ENCODE peak calls at places on chromosomes 1 and 21, in eight cellular contexts. One of them, this sample, is unnamed.
A peak's percentile ranks its signal among the peaks of the same experiment; 100 is the strongest.

GRCh38 chr1:54652172-54652571 is 10.6 kb downstream of the MROH7 start:
- ATAC-seq in effector memory CD8-positive, alpha-beta T cell: no peak
- ATAC-seq in upper lobe of right lung: peak; percentile 40
- ATAC-seq in A549: no peak
- ATAC-seq in activated naive CD8-positive, alpha-beta T cell treated with anti-CD3 and anti-CD28 coated beads, Interleukin-2, amount 50 U/mL, for 24 hours: no peak
- ATAC-seq in activated CD8-positive, alpha-beta T cell treated with anti-CD3 and anti-CD28 coated beads, Interleukin-2, amount 10 ng/mL, durations not matched to agents 7 days and 5 days: no peak
- ATAC-seq in naive B cell: no peak
- ATAC-seq in foreskin keratinocyte: no peak
- ATAC-seq in this sample: no peak

GRCh38 chr1:29304025-29304684 is 67.8 kb downstream of the PTPRU start:
- ATAC-seq in A549: no peak
- ATAC-seq in activated CD8-positive, alpha-beta T cell treated with anti-CD3 and anti-CD28 coated beads, Interleukin-2, amount 10 ng/mL, durations not matched to agents 7 days and 5 days: no peak
- ATAC-seq in effector memory CD8-positive, alpha-beta T cell: no peak
- ATAC-seq in naive B cell: no peak
- ATAC-seq in foreskin keratinocyte: no peak
- ATAC-seq in upper lobe of right lung: no peak
- ATAC-seq in activated naive CD8-positive, alpha-beta T cell treated with anti-CD3 and anti-CD28 coated beads, Interleukin-2, amount 50 U/mL, for 24 hours: no peak
- ATAC-seq in this sample: no peak

GRCh38 chr1:9031484-9032259 is 5.4 kb upstream of the SLC2A7 start:
- ATAC-seq in effector memory CD8-positive, alpha-beta T cell: no peak
- ATAC-seq in activated CD8-positive, alpha-beta T cell treated with anti-CD3 and anti-CD28 coated beads, Interleukin-2, amount 10 ng/mL, durations not matched to agents 7 days and 5 days: no peak
- ATAC-seq in foreskin keratinocyte: no peak
- ATAC-seq in A549: no peak
- ATAC-seq in upper lobe of right lung: peak; percentile 24
- ATAC-seq in activated naive CD8-positive, alpha-beta T cell treated with anti-CD3 and anti-CD28 coated beads, Interleukin-2, amount 50 U/mL, for 24 hours: no peak
- ATAC-seq in naive B cell: no peak
- ATAC-seq in this sample: peak; percentile 21

GRCh38 chr1:77955709-77956108 is 23.2 kb downstream of the FUBP1 start:
- ATAC-seq in A549: no peak
- ATAC-seq in activated naive CD8-positive, alpha-beta T cell treated with anti-CD3 and anti-CD28 coated beads, Interleukin-2, amount 50 U/mL, for 24 hours: no peak
- ATAC-seq in naive B cell: no peak
- ATAC-seq in upper lobe of right lung: peak; percentile 53
- ATAC-seq in activated CD8-positive, alpha-beta T cell treated with anti-CD3 and anti-CD28 coated beads, Interleukin-2, amount 10 ng/mL, durations not matched to agents 7 days and 5 days: no peak
- ATAC-seq in effector memory CD8-positive, alpha-beta T cell: no peak
- ATAC-seq in foreskin keratinocyte: no peak
- ATAC-seq in this sample: no peak

GRCh38 chr1:23836037-23836436 is 10.8 kb upstream of the HMGCL start:
- ATAC-seq in activated CD8-positive, alpha-beta T cell treated with anti-CD3 and anti-CD28 coated beads, Interleukin-2, amount 10 ng/mL, durations not matched to agents 7 days and 5 days: no peak
- ATAC-seq in foreskin keratinocyte: no peak
- ATAC-seq in activated naive CD8-positive, alpha-beta T cell treated with anti-CD3 and anti-CD28 coated beads, Interleukin-2, amount 50 U/mL, for 24 hours: peak; percentile 41
- ATAC-seq in A549: no peak
- ATAC-seq in naive B cell: no peak
- ATAC-seq in effector memory CD8-positive, alpha-beta T cell: no peak
- ATAC-seq in upper lobe of right lung: no peak
- ATAC-seq in this sample: no peak

GRCh38 chr1:116326486-116326885 is 46.6 kb upstream of the ATP1A1 start:
- ATAC-seq in activated naive CD8-positive, alpha-beta T cell treated with anti-CD3 and anti-CD28 coated beads, Interleukin-2, amount 50 U/mL, for 24 hours: no peak
- ATAC-seq in activated CD8-positive, alpha-beta T cell treated with anti-CD3 and anti-CD28 coated beads, Interleukin-2, amount 10 ng/mL, durations not matched to agents 7 days and 5 days: no peak
- ATAC-seq in A549: no peak
- ATAC-seq in naive B cell: no peak
- ATAC-seq in effector memory CD8-positive, alpha-beta T cell: no peak
- ATAC-seq in foreskin keratinocyte: no peak
- ATAC-seq in upper lobe of right lung: no peak
- ATAC-seq in this sample: peak; percentile 79

GRCh38 chr1:233327938-233328660 is 575 bp downstream of the MAP3K21 start:
- ATAC-seq in activated CD8-positive, alpha-beta T cell treated with anti-CD3 and anti-CD28 coated beads, Interleukin-2, amount 10 ng/mL, durations not matched to agents 7 days and 5 days: peak; percentile 30
- ATAC-seq in naive B cell: peak; percentile 18
- ATAC-seq in A549: peak; percentile 51
- ATAC-seq in upper lobe of right lung: peak; percentile 49
- ATAC-seq in effector memory CD8-positive, alpha-beta T cell: peak; percentile 26
- ATAC-seq in foreskin keratinocyte: peak; percentile 40
- ATAC-seq in activated naive CD8-positive, alpha-beta T cell treated with anti-CD3 and anti-CD28 coated beads, Interleukin-2, amount 50 U/mL, for 24 hours: peak; percentile 5
- ATAC-seq in this sample: peak; percentile 29

GRCh38 chr1:101945884-101946283 is 50.8 kb downstream of the OLFM3 start:
- ATAC-seq in effector memory CD8-positive, alpha-beta T cell: no peak
- ATAC-seq in activated CD8-positive, alpha-beta T cell treated with anti-CD3 and anti-CD28 coated beads, Interleukin-2, amount 10 ng/mL, durations not matched to agents 7 days and 5 days: no peak
- ATAC-seq in activated naive CD8-positive, alpha-beta T cell treated with anti-CD3 and anti-CD28 coated beads, Interleukin-2, amount 50 U/mL, for 24 hours: no peak
- ATAC-seq in naive B cell: no peak
- ATAC-seq in foreskin keratinocyte: no peak
- ATAC-seq in upper lobe of right lung: no peak
- ATAC-seq in A549: no peak
- ATAC-seq in this sample: no peak

GRCh38 chr1:59446257-59446901 is 149.5 kb downstream of the FGGY start:
- ATAC-seq in foreskin keratinocyte: peak; percentile 51
- ATAC-seq in effector memory CD8-positive, alpha-beta T cell: no peak
- ATAC-seq in activated naive CD8-positive, alpha-beta T cell treated with anti-CD3 and anti-CD28 coated beads, Interleukin-2, amount 50 U/mL, for 24 hours: no peak
- ATAC-seq in naive B cell: no peak
- ATAC-seq in activated CD8-positive, alpha-beta T cell treated with anti-CD3 and anti-CD28 coated beads, Interleukin-2, amount 10 ng/mL, durations not matched to agents 7 days and 5 days: no peak
- ATAC-seq in A549: no peak
- ATAC-seq in upper lobe of right lung: no peak
- ATAC-seq in this sample: no peak

GRCh38 chr1:233884461-233885151 is 19.9 kb upstream of the SLC35F3 start:
- ATAC-seq in A549: no peak
- ATAC-seq in effector memory CD8-positive, alpha-beta T cell: no peak
- ATAC-seq in activated naive CD8-positive, alpha-beta T cell treated with anti-CD3 and anti-CD28 coated beads, Interleukin-2, amount 50 U/mL, for 24 hours: no peak
- ATAC-seq in activated CD8-positive, alpha-beta T cell treated with anti-CD3 and anti-CD28 coated beads, Interleukin-2, amount 10 ng/mL, durations not matched to agents 7 days and 5 days: no peak
- ATAC-seq in foreskin keratinocyte: no peak
- ATAC-seq in upper lobe of right lung: no peak
- ATAC-seq in naive B cell: no peak
- ATAC-seq in this sample: no peak

GRCh38 chr21:42146821-42147220 is 72.1 kb upstream of the ABCG1 start:
- ATAC-seq in activated naive CD8-positive, alpha-beta T cell treated with anti-CD3 and anti-CD28 coated beads, Interleukin-2, amount 50 U/mL, for 24 hours: no peak
- ATAC-seq in upper lobe of right lung: no peak
- ATAC-seq in effector memory CD8-positive, alpha-beta T cell: no peak
- ATAC-seq in naive B cell: no peak
- ATAC-seq in A549: no peak
- ATAC-seq in activated CD8-positive, alpha-beta T cell treated with anti-CD3 and anti-CD28 coated beads, Interleukin-2, amount 10 ng/mL, durations not matched to agents 7 days and 5 days: no peak
- ATAC-seq in foreskin keratinocyte: no peak
- ATAC-seq in this sample: no peak

GRCh38 chr1:218384576-218384975 is 39.4 kb downstream of the TGFB2 start:
- ATAC-seq in naive B cell: no peak
- ATAC-seq in effector memory CD8-positive, alpha-beta T cell: no peak
- ATAC-seq in upper lobe of right lung: no peak
- ATAC-seq in A549: no peak
- ATAC-seq in activated CD8-positive, alpha-beta T cell treated with anti-CD3 and anti-CD28 coated beads, Interleukin-2, amount 10 ng/mL, durations not matched to agents 7 days and 5 days: no peak
- ATAC-seq in activated naive CD8-positive, alpha-beta T cell treated with anti-CD3 and anti-CD28 coated beads, Interleukin-2, amount 50 U/mL, for 24 hours: no peak
- ATAC-seq in foreskin keratinocyte: peak; percentile 31
- ATAC-seq in this sample: no peak

GRCh38 chr21:28257276-28257675 is 735.4 kb downstream of the LTN1 start:
- ATAC-seq in naive B cell: no peak
- ATAC-seq in activated CD8-positive, alpha-beta T cell treated with anti-CD3 and anti-CD28 coated beads, Interleukin-2, amount 10 ng/mL, durations not matched to agents 7 days and 5 days: no peak
- ATAC-seq in activated naive CD8-positive, alpha-beta T cell treated with anti-CD3 and anti-CD28 coated beads, Interleukin-2, amount 50 U/mL, for 24 hours: no peak
- ATAC-seq in effector memory CD8-positive, alpha-beta T cell: no peak
- ATAC-seq in foreskin keratinocyte: no peak
- ATAC-seq in upper lobe of right lung: no peak
- ATAC-seq in A549: no peak
- ATAC-seq in this sample: no peak

This sample was measured in esophagus mucosa.